ENCODE peak calls at places on chromosomes 12 and 14, in five cellular contexts. T is CD8-positive, alpha-beta memory T cell; D is stimulated activated CD8-positive, alpha-beta memory T cell treated with anti-CD3 and anti-CD28 coated beads, Interleukin-7, amount 100 ng/mL, for 24 hours; P is COR-L47; N is KBM-7. U is an unnamed sample.

GRCh38 chr12:114671321-114671663 is 12.7 kb downstream of the TBX3 start:
- DNase-seq in T (no peak), D (no peak), P (no peak), N (no peak), U (no peak)

GRCh38 chr12:24133385-24133784 is 183.9 kb upstream of the SOX5 start:
- DNase-seq in T (no peak), D (no peak), P (peak), N (no peak), U (no peak)

GRCh38 chr14:29529418-29529817 is 398.2 kb downstream of the PRKD1 start:
- DNase-seq in T (no peak), D (no peak), P (peak), N (no peak), U (peak)

GRCh38 chr12:72261885-72262284 is 10.3 kb upstream of the TRHDE start:
- DNase-seq in T (no peak), D (no peak), P (no peak), N (no peak), U (no peak)

GRCh38 chr14:93953739-93954515 is 22.4 kb downstream of the ASB2 start:
- DNase-seq in T (no peak), D (no peak), P (no peak), N (no peak), U (no peak)

GRCh38 chr14:93977790-93978581 is 1.6 kb upstream of the ASB2 start:
- DNase-seq in T (peak), D (peak), P (no peak), N (peak), U (peak)

GRCh38 chr12:18723752-18724151 is 14.1 kb downstream of the PLCZ1 start:
- DNase-seq in T (no peak), D (no peak), P (no peak), N (peak), U (peak)

GRCh38 chr12:76529226-76529918 is 30.2 kb downstream of the OSBPL8 start:
- DNase-seq in T (no peak), D (no peak), P (no peak), N (no peak), U (peak)

GRCh38 chr12:78171082-78171481 is 340.4 kb downstream of the NAV3 start:
- DNase-seq in T (no peak), D (no peak), P (no peak), N (no peak), U (no peak)

GRCh38 chr14:53295985-53296582 is 143.0 kb upstream of the DDHD1 start:
- DNase-seq in T (no peak), D (no peak), P (no peak), N (peak), U (peak)

GRCh38 chr12:96020314-96021003 is 14.9 kb downstream of the LTA4H start:
- DNase-seq in T (no peak), D (no peak), P (no peak), N (no peak), U (no peak)

GRCh38 chr14:56949828-56950227 is 139.5 kb upstream of the OTX2 start:
- DNase-seq in T (no peak), D (no peak), P (no peak), N (no peak), U (no peak)

GRCh38 chr14:81384900-81385299 is 15.2 kb downstream of the STON2 start:
- DNase-seq in T (no peak), D (no peak), P (peak), N (no peak), U (no peak)

GRCh38 chr14:73188501-73188903 is 48.8 kb upstream of the PAPLN start:
- DNase-seq in T (no peak), D (no peak), P (no peak), N (no peak), U (no peak)

U was measured in OCI-M1.